ENCODE peak calls at places on chromosomes 16 and 17, in five cellular contexts. One of them, this sample, is unnamed.

GRCh38 chr17:58316260-58316960 is 12.2 kb downstream of the TSPOAP1 start:
- DNase-seq in MM.1S: no peak
- DNase-seq in thoracic aorta: no peak
- DNase-seq in fibroblast of pulmonary artery: no peak
- DNase-seq in left ventricle myocardium inferior: no peak
- DNase-seq in this sample: no peak

GRCh38 chr17:17548044-17548443 is 43.5 kb downstream of the PEMT start:
- DNase-seq in MM.1S: no peak
- DNase-seq in thoracic aorta: no peak
- DNase-seq in fibroblast of pulmonary artery: no peak
- DNase-seq in left ventricle myocardium inferior: peak
- DNase-seq in this sample: no peak

GRCh38 chr17:77692571-77693161 is 265.8 kb upstream of the TNRC6C start:
- DNase-seq in MM.1S: no peak
- DNase-seq in thoracic aorta: no peak
- DNase-seq in fibroblast of pulmonary artery: no peak
- DNase-seq in left ventricle myocardium inferior: no peak
- DNase-seq in this sample: no peak

GRCh38 chr16:72216767-72217166 is 44.8 kb upstream of the PMFBP1 start:
- DNase-seq in MM.1S: no peak
- DNase-seq in thoracic aorta: no peak
- DNase-seq in fibroblast of pulmonary artery: no peak
- DNase-seq in left ventricle myocardium inferior: no peak
- DNase-seq in this sample: no peak

GRCh38 chr17:38327936-38328335 is 15.8 kb downstream of the GPR179 start:
- DNase-seq in MM.1S: no peak
- DNase-seq in thoracic aorta: no peak
- DNase-seq in fibroblast of pulmonary artery: no peak
- DNase-seq in left ventricle myocardium inferior: no peak
- DNase-seq in this sample: no peak

GRCh38 chr16:86665319-86665675 is 86.9 kb downstream of the FOXL1 start:
- DNase-seq in MM.1S: no peak
- DNase-seq in thoracic aorta: no peak
- DNase-seq in fibroblast of pulmonary artery: peak
- DNase-seq in left ventricle myocardium inferior: no peak
- DNase-seq in this sample: no peak

GRCh38 chr17:57109393-57110151 is 24.5 kb downstream of the AKAP1 start:
- DNase-seq in MM.1S: no peak
- DNase-seq in thoracic aorta: no peak
- DNase-seq in fibroblast of pulmonary artery: peak
- DNase-seq in left ventricle myocardium inferior: peak
- DNase-seq in this sample: no peak

GRCh38 chr17:10285896-10286295 is 86.9 kb downstream of the MYH13 start:
- DNase-seq in MM.1S: no peak
- DNase-seq in thoracic aorta: no peak
- DNase-seq in fibroblast of pulmonary artery: no peak
- DNase-seq in left ventricle myocardium inferior: no peak
- DNase-seq in this sample: no peak

GRCh38 chr17:81416612-81417011 is 21.4 kb downstream of the BAHCC1 start:
- DNase-seq in MM.1S: no peak
- DNase-seq in thoracic aorta: no peak
- DNase-seq in fibroblast of pulmonary artery: no peak
- DNase-seq in left ventricle myocardium inferior: no peak
- DNase-seq in this sample: no peak

GRCh38 chr17:68611353-68612227 is 10.4 kb upstream of the FAM20A start:
- DNase-seq in MM.1S: no peak
- DNase-seq in thoracic aorta: no peak
- DNase-seq in fibroblast of pulmonary artery: no peak
- DNase-seq in left ventricle myocardium inferior: no peak
- DNase-seq in this sample: no peak

GRCh38 chr17:43898446-43898845 is 8.9 kb downstream of the MPP2 start:
- DNase-seq in MM.1S: no peak
- DNase-seq in thoracic aorta: no peak
- DNase-seq in fibroblast of pulmonary artery: no peak
- DNase-seq in left ventricle myocardium inferior: no peak
- DNase-seq in this sample: no peak

GRCh38 chr17:46995841-46996571 is 17.0 kb upstream of the RPRML start:
- DNase-seq in MM.1S: no peak
- DNase-seq in thoracic aorta: no peak
- DNase-seq in fibroblast of pulmonary artery: peak
- DNase-seq in left ventricle myocardium inferior: no peak
- DNase-seq in this sample: no peak

GRCh38 chr16:85524630-85525463 is 88.3 kb upstream of the GSE1 start:
- DNase-seq in MM.1S: no peak
- DNase-seq in thoracic aorta: no peak
- DNase-seq in fibroblast of pulmonary artery: peak
- DNase-seq in left ventricle myocardium inferior: no peak
- DNase-seq in this sample: no peak

GRCh38 chr16:69703638-69704037 is 22.7 kb downstream of the NQO1 start:
- DNase-seq in MM.1S: no peak
- DNase-seq in thoracic aorta: no peak
- DNase-seq in fibroblast of pulmonary artery: peak
- DNase-seq in left ventricle myocardium inferior: no peak
- DNase-seq in this sample: no peak

GRCh38 chr17:17681187-17681743 is at the start of gene RAI1:
- DNase-seq in MM.1S: peak
- DNase-seq in thoracic aorta: no peak
- DNase-seq in fibroblast of pulmonary artery: peak
- DNase-seq in left ventricle myocardium inferior: peak
- DNase-seq in this sample: peak

GRCh38 chr17:59378621-59379194 is 47.3 kb downstream of the YPEL2 start:
- DNase-seq in MM.1S: no peak
- DNase-seq in thoracic aorta: no peak
- DNase-seq in fibroblast of pulmonary artery: peak
- DNase-seq in left ventricle myocardium inferior: no peak
- DNase-seq in this sample: no peak

GRCh38 chr16:67438098-67438791 is 7.3 kb downstream of the HSD11B2 start:
- DNase-seq in MM.1S: no peak
- DNase-seq in thoracic aorta: no peak
- DNase-seq in fibroblast of pulmonary artery: no peak
- DNase-seq in left ventricle myocardium inferior: no peak
- DNase-seq in this sample: no peak

DNA sequence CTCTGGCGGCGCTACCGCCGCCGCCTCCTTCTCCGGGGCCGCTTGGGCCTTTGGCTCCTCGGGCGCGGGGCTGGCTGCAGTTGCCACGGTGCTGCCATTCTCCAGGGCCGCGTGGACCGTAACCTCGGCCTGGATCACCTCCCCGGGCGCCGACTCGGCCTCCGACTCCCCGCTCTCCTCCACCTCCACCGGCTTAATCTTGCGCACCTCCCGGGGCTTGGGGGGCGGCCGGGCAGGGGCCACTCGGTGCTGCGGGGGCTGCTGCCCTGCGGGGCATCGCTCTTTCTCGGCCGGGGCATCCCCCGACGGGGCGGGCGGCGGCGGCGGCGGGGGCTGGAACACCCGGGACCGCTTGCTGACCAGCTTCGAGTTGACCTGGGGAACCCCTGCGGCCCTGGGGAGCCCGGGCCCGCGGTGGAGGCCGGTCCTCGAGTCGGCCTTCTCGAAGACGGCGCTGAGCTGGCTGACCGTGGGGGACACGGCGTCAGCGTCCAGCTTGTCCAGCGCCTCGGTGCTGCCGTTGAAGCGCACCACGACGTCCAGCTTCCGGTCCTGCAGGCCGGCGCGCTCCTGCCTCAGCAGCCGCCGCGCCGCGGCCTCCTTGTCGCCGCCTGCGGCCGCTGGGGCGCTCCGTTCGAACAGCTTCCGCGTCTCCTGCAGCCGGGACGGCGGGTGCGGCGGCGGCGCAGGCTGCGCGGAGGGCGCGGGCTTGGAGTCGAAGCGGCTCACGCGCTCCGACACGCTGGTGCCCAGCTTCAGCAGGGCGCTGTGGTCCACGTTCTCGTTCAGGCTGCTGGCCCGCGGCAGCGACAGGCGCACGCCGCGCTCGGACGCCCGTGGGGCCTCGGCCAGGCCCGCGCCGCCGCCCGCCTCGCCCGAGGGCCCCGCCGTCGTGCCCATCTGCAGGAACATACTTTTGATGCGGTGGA is 788 bp downstream of the PPP1R9B start:
- DNase-seq in MM.1S: peak
- DNase-seq in thoracic aorta: no peak
- DNase-seq in fibroblast of pulmonary artery: peak
- DNase-seq in left ventricle myocardium inferior: peak
- DNase-seq in this sample: peak
- TF ChIP-seq CTCF in MM.1S: peak
- TF ChIP-seq CTCF in thoracic aorta: no peak
- TF ChIP-seq CTCF in fibroblast of pulmonary artery: no peak
- TF ChIP-seq CTCF in left ventricle myocardium inferior: peak
- TF ChIP-seq CTCF in this sample: no peak

DNA sequence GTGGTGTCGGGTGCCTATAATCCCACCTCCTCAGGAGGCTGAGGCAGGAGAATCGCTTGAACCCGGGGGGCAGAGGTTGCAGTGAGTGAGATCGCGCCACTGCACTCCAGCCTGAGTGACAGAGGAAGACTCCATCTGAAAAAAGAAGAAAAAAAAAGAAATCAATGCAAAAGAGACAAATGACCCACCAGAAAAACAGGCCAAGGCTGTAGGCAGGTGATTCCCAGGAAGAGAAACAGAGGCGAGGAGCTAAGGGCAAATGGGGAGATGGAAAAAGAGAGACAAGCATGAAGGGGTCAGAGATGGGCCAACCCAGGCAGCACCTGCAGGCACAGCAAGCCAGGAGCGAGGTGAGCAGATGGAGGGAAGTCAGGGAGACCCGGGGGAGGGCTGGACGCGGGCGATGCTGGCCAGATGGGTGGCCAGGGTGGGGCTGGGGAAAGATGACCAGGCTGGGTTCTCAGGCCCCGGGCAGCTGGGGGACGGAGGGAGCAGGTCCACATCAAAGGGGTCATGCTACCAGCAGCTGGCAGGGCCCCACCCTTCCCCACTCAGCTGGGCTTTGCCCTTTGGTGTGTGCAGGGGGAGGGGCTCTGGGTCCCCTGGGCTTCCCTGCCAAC is 25.5 kb downstream of the MYBBP1A start:
- DNase-seq in MM.1S: no peak
- DNase-seq in thoracic aorta: no peak
- DNase-seq in fibroblast of pulmonary artery: no peak
- DNase-seq in left ventricle myocardium inferior: no peak
- DNase-seq in this sample: no peak
- TF ChIP-seq CTCF in MM.1S: no peak
- TF ChIP-seq CTCF in thoracic aorta: no peak
- TF ChIP-seq CTCF in fibroblast of pulmonary artery: no peak
- TF ChIP-seq CTCF in left ventricle myocardium inferior: no peak
- TF ChIP-seq CTCF in this sample: no peak

GRCh38 chr17:55545765-55546164 is 34.5 kb upstream of the SMIM36 start:
- DNase-seq in MM.1S: no peak
- DNase-seq in thoracic aorta: no peak
- DNase-seq in fibroblast of pulmonary artery: no peak
- DNase-seq in left ventricle myocardium inferior: no peak
- DNase-seq in this sample: no peak

GRCh38 chr17:55547027-55547670 is 35.9 kb upstream of the SMIM36 start:
- DNase-seq in MM.1S: no peak
- DNase-seq in thoracic aorta: no peak
- DNase-seq in fibroblast of pulmonary artery: peak
- DNase-seq in left ventricle myocardium inferior: no peak
- DNase-seq in this sample: no peak

GRCh38 chr17:55546481-55546880 is 35.2 kb upstream of the SMIM36 start:
- DNase-seq in MM.1S: no peak
- DNase-seq in thoracic aorta: no peak
- DNase-seq in fibroblast of pulmonary artery: no peak
- DNase-seq in left ventricle myocardium inferior: no peak
- DNase-seq in this sample: no peak

GRCh38 chr17:55543709-55544108 is 32.5 kb upstream of the SMIM36 start:
- DNase-seq in MM.1S: no peak
- DNase-seq in thoracic aorta: no peak
- DNase-seq in fibroblast of pulmonary artery: no peak
- DNase-seq in left ventricle myocardium inferior: no peak
- DNase-seq in this sample: no peak

GRCh38 chr17:55549140-55549539 is 37.9 kb upstream of the SMIM36 start:
- DNase-seq in MM.1S: peak
- DNase-seq in thoracic aorta: no peak
- DNase-seq in fibroblast of pulmonary artery: peak
- DNase-seq in left ventricle myocardium inferior: no peak
- DNase-seq in this sample: no peak
- TF ChIP-seq CTCF in MM.1S: peak
- TF ChIP-seq CTCF in thoracic aorta: no peak
- TF ChIP-seq CTCF in fibroblast of pulmonary artery: peak
- TF ChIP-seq CTCF in left ventricle myocardium inferior: peak
- TF ChIP-seq CTCF in this sample: no peak

GRCh38 chr16:53632526-53632925 is 71.1 kb downstream of the RPGRIP1L start:
- DNase-seq in MM.1S: no peak
- DNase-seq in thoracic aorta: no peak
- DNase-seq in fibroblast of pulmonary artery: no peak
- DNase-seq in left ventricle myocardium inferior: no peak
- DNase-seq in this sample: no peak
- TF ChIP-seq CTCF in MM.1S: no peak
- TF ChIP-seq CTCF in thoracic aorta: no peak
- TF ChIP-seq CTCF in fibroblast of pulmonary artery: no peak
- TF ChIP-seq CTCF in left ventricle myocardium inferior: no peak
- TF ChIP-seq CTCF in this sample: no peak